ENCODE peak calls at places on chromosomes 16 and 17, in eight cellular contexts. G is fibroblast of villous mesenchyme, S is IMR-90, O is bronchial epithelial cell, E is fibroblast of lung, B is lung, J is fibroblast of the aortic adventitia, L is cardiac muscle cell. A is an unnamed sample.
A peak's percentile ranks its signal among the peaks of the same experiment; 100 is the strongest.

GRCh38 chr16:48498761-48499600 is 111.0 kb downstream of the N4BP1 start:
- DNase-seq in G (peak; percentile 94), S (peak; percentile 76), O (peak; percentile 95), E (peak; percentile 66), B (peak; percentile 47), J (peak; percentile 93), L (no peak), A (peak; percentile 42)

GRCh38 chr17:64282753-64283080 is 19.7 kb upstream of the TEX2 start:
- DNase-seq in G (no peak), S (no peak), O (no peak), E (no peak), B (no peak), J (no peak), L (no peak), A (no peak)

GRCh38 chr16:16021988-16022682 is 72.7 kb downstream of the ABCC1 start:
- DNase-seq in G (peak; percentile 96), S (peak; percentile 97), O (peak; percentile 92), E (peak; percentile 96), B (peak; percentile 93), J (peak; percentile 97), L (peak; percentile 77), A (peak; percentile 96)

GRCh38 chr16:88458039-88458772 is 5.1 kb downstream of the ZFPM1 start:
- DNase-seq in G (peak; percentile 22), S (no peak), O (no peak), E (no peak), B (no peak), J (no peak), L (no peak), A (no peak)

GRCh38 chr17:2181206-2181983 is 122.2 kb downstream of the SMG6 start:
- DNase-seq in G (peak; percentile 91), S (peak; percentile 95), O (peak; percentile 55), E (peak; percentile 98), B (peak; percentile 47), J (peak; percentile 97), L (peak; percentile 84), A (peak; percentile 92)

GRCh38 chr17:57849874-57850754 is at the start of gene MRPS23:
- DNase-seq in G (peak; percentile 99), S (peak; percentile 99), O (peak; percentile 96), E (peak; percentile 100), B (peak; percentile 98), J (peak; percentile 98), L (peak; percentile 99), A (peak; percentile 99)

GRCh38 chr16:69402448-69402847 is 16.6 kb upstream of the TERF2 start:
- DNase-seq in G (no peak), S (no peak), O (no peak), E (no peak), B (no peak), J (no peak), L (no peak), A (no peak)

GRCh38 chr16:27566417-27566816 is 16.5 kb downstream of the KATNIP start:
- DNase-seq in G (no peak), S (no peak), O (no peak), E (no peak), B (no peak), J (no peak), L (no peak), A (no peak)

GRCh38 chr17:50638572-50638850 is 3.8 kb downstream of the ABCC3 start:
- DNase-seq in G (no peak), S (peak; percentile 50), O (no peak), E (peak; percentile 71), B (no peak), J (no peak), L (no peak), A (peak; percentile 70)

GRCh38 chr16:3501783-3502400 is 1.1 kb downstream of the CLUAP1 start:
- DNase-seq in G (no peak), S (no peak), O (no peak), E (no peak), B (no peak), J (no peak), L (no peak), A (no peak)

GRCh38 chr17:50532452-50533024 is at the start of gene EPN3:
- DNase-seq in G (no peak), S (no peak), O (peak; percentile 65), E (no peak), B (no peak), J (no peak), L (peak; percentile 55), A (no peak)

GRCh38 chr16:6937641-6938040 is 395.0 kb upstream of the RBFOX1 start:
- DNase-seq in G (no peak), S (no peak), O (no peak), E (no peak), B (no peak), J (no peak), L (no peak), A (no peak)

GRCh38 chr16:24357511-24357910 is 101.4 kb downstream of the CACNG3 start:
- DNase-seq in G (no peak), S (no peak), O (no peak), E (no peak), B (no peak), J (no peak), L (no peak), A (no peak)

GRCh38 chr17:11980813-11981212 is 16.5 kb downstream of the ZNF18 start:
- DNase-seq in G (peak; percentile 11), S (no peak), O (peak; percentile 29), E (no peak), B (no peak), J (peak; percentile 25), L (no peak), A (no peak)

GRCh38 chr16:11793840-11794239 is 3.2 kb downstream of the ZC3H7A start:
- DNase-seq in G (peak; percentile 48), S (no peak), O (no peak), E (no peak), B (no peak), J (peak; percentile 27), L (no peak), A (no peak)

DNA sequence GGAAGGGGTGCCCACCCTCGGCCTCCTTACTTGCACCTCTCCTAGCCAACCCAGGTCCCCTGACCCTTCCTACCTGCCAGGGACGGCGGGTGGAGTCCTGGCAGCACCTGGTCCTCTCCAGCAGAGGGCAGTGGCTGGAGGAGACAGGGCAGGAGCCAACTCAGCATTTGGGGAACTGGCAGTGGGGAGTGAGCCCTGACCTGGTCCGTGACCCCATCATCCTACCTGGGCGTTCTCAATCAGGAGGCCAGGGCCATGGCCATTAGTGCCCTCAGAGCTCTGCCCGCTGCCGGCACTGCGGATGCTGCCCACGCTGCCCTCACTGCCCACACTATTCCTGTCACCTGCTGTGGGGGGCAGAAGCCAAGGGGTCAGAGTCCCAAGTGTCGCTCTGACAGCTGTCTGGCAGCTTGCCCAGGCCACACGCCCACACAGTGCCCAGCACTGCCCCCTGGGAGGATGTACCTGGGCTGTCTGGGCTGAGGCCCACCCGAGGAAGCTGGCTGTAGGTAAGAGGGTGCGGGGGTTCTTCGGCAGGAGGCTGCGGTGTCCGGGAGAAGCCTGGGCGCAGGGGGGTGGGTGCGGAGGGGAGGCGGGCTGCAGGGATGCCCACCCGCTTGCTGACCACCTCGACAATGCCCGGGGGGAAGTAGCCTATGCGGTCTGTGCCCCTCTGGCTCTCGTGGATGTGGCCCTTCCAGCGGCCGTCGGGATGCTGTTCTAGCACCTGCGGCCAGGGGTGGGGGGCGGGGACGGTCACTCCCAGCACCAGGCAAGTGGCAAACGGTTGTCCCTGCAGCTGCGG is 10.8 kb downstream of the CASKIN2 start:
- DNase-seq in G (no peak), S (no peak), O (peak; percentile 20), E (no peak), B (no peak), J (no peak), L (peak; percentile 35), A (no peak)
- TF ChIP-seq CTCF in G (peak; percentile 63), S (peak; percentile 36), O (peak; percentile 82), E (peak; percentile 36), B (peak; percentile 38), J (peak; percentile 53), L (peak; percentile 52), A (peak; percentile 71)

DNA sequence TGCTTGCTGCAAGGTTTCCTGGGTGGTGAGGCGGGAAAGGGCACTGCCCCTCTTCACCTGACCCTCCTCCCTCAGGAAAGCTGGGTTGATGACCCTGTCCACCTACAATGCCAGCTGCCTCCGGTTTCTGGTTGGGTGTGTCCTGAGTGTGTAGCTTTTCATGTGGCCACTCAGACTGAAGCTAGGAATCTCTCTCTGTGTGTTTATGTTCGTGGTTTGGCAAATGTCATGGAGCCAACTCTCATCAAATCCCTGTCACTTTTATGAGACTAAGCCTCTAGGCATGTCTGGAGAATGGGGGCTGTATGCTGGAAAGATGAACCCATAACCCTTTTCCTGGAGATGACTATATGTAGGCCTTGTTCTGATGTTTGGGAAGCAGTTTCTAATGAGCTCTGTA is 17.1 kb downstream of the PLEKHG4 start:
- DNase-seq in G (peak; percentile 84), S (peak; percentile 92), O (no peak), E (peak; percentile 94), B (no peak), J (peak; percentile 90), L (no peak), A (peak; percentile 63)
- TF ChIP-seq CTCF in G (no peak), S (no peak), O (no peak), E (no peak), B (no peak), J (no peak), L (no peak), A (no peak)

GRCh38 chr17:82297280-82297803 is 20.1 kb downstream of the CD7 start:
- DNase-seq in G (peak; percentile 97), S (no peak), O (peak; percentile 79), E (peak; percentile 85), B (peak; percentile 80), J (peak; percentile 56), L (no peak), A (peak; percentile 76)
- TF ChIP-seq CTCF in G (no peak), S (no peak), O (no peak), E (no peak), B (no peak), J (no peak), L (no peak), A (no peak)

GRCh38 chr17:40317345-40317873 is 8.4 kb downstream of the RARA start:
- DNase-seq in G (peak; percentile 82), S (peak; percentile 70), O (peak; percentile 75), E (peak; percentile 71), B (no peak), J (peak; percentile 72), L (peak; percentile 48), A (peak; percentile 72)

GRCh38 chr17:40320771-40321501 is 12.0 kb downstream of the RARA start:
- DNase-seq in G (no peak), S (no peak), O (no peak), E (no peak), B (peak; percentile 65), J (peak; percentile 65), L (no peak), A (no peak)

GRCh38 chr17:40317880-40318834 is 9.2 kb downstream of the RARA start:
- DNase-seq in G (peak; percentile 97), S (peak; percentile 94), O (peak; percentile 86), E (peak; percentile 97), B (peak; percentile 95), J (peak; percentile 93), L (peak; percentile 96), A (peak; percentile 93)

GRCh38 chr17:40319651-40320550 is 10.9 kb downstream of the RARA start:
- DNase-seq in G (no peak), S (no peak), O (no peak), E (no peak), B (peak; percentile 40), J (no peak), L (no peak), A (no peak)

DNA sequence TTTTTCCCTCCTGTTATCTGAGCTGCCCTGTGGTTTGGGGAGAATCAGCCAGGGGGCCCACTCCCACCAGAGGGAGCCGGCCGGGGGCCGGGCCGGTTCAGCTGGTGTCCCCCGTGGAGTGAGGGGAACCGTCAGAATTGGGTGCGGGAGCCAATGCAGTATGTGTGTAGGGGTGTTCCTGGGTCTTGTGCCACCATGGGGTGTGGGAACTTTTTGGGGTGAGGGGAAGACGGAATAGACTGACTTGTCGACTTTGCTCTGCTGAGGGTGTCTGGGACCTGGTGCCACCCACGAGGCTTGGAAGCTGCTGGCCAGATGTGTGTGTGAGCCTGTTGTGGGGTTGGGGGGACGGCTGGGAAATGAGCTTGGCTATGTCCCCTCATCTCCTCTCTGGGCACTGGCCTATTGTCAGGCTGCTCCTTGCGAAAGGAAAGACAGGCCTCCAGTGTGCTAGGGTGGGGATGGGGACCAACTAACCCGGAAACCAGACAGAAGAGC is 9.9 kb downstream of the RARA start:
- DNase-seq in G (no peak), S (no peak), O (no peak), E (no peak), B (no peak), J (no peak), L (no peak), A (no peak)
- TF ChIP-seq CTCF in G (peak; percentile 38), S (peak; percentile 16), O (no peak), E (no peak), B (no peak), J (peak; percentile 50), L (peak; percentile 24), A (peak; percentile 65)